ENCODE peak calls at places on chromosomes 5 and 9, in eight cellular contexts. C is SHP77, N is H7, U is adipocyte, Z is epithelial cell of esophagus, A is iPS-NIHi11, L is GM13977, Q is fibroblast of pulmonary artery. W is an unnamed sample.

GRCh38 chr5:17224858-17225436 is 7.5 kb downstream of the BASP1 start:
- DNase-seq in N (no peak), Z (peak), U (peak), A (no peak), C (no peak), L (peak), Q (peak), W (no peak)

GRCh38 chr5:155008669-155009068 is 4.9 kb upstream of the KIF4B start:
- DNase-seq in Z (peak), C (no peak), L (no peak), N (no peak), Q (peak), A (no peak), U (no peak), W (no peak)

GRCh38 chr9:35605336-35606137 is 475 bp downstream of the TESK1 start:
- DNase-seq in Q (peak), U (peak), A (peak), N (peak), C (no peak), L (peak), Z (peak), W (peak)

GRCh38 chr5:167934561-167934971 is 356.9 kb upstream of the WWC1 start:
- DNase-seq in Z (peak), L (no peak), A (no peak), Q (peak), N (no peak), U (no peak), C (no peak), W (no peak)

GRCh38 chr5:81402180-81402930 is 8.4 kb upstream of the ACOT12 start:
- DNase-seq in C (no peak), Q (no peak), N (no peak), U (no peak), Z (no peak), L (no peak), A (no peak), W (no peak)

GRCh38 chr9:127742435-127743088 is 7.5 kb upstream of the TOR2A start:
- DNase-seq in C (peak), A (peak), Z (peak), L (no peak), Q (peak), N (peak), U (no peak), W (no peak)

GRCh38 chr9:86093788-86094555 is 5.4 kb downstream of the GOLM1 start:
- DNase-seq in U (no peak), C (peak), N (no peak), Q (no peak), Z (peak), L (no peak), A (no peak), W (no peak)

GRCh38 chr5:181203093-181203711 is 1.8 kb downstream of the TRIM7 start:
- DNase-seq in C (no peak), Z (peak), U (peak), Q (peak), L (no peak), N (no peak), A (no peak), W (no peak)

GRCh38 chr5:139137703-139138102 is 60.5 kb downstream of the SIL1 start:
- DNase-seq in U (peak), Z (peak), C (peak), N (peak), Q (peak), L (no peak), A (peak), W (no peak)

GRCh38 chr9:104820336-104820735 is 56.4 kb downstream of the NIPSNAP3B start:
- DNase-seq in Z (no peak), N (no peak), C (no peak), A (no peak), U (no peak), Q (no peak), L (no peak), W (no peak)

GRCh38 chr9:104974053-104974983 is 46.4 kb upstream of the ABCA1 start:
- DNase-seq in U (no peak), N (no peak), Z (no peak), Q (no peak), C (no peak), A (no peak), L (no peak), W (no peak)

GRCh38 chr5:53426517-53426839 is 54.0 kb upstream of the FST start:
- DNase-seq in C (no peak), A (no peak), Q (no peak), L (no peak), U (no peak), N (no peak), Z (no peak), W (no peak)

GRCh38 chr5:169707714-169708113 is 70.6 kb downstream of the DOCK2 start:
- DNase-seq in C (no peak), A (no peak), Q (no peak), L (no peak), U (no peak), Z (no peak), N (no peak), W (no peak)

GRCh38 chr5:139650689-139651501 is 2.7 kb downstream of the CXXC5 start:
- DNase-seq in Q (no peak), Z (no peak), L (no peak), U (peak), N (no peak), A (peak), C (peak), W (no peak)

GRCh38 chr9:136464241-136464640 is 18.6 kb downstream of the SEC16A start:
- DNase-seq in L (peak), Q (no peak), A (no peak), N (no peak), C (no peak), U (no peak), Z (no peak), W (no peak)

GRCh38 chr5:148446591-148446990 is 62.8 kb downstream of the FBXO38 start:
- DNase-seq in N (no peak), Q (no peak), L (no peak), Z (no peak), C (no peak), U (no peak), A (no peak), W (no peak)

GRCh38 chr5:149638546-149639241 is 57.4 kb downstream of the ARHGEF37 start:
- DNase-seq in C (no peak), Q (no peak), Z (no peak), A (no peak), U (no peak), N (no peak), L (no peak), W (no peak)

GRCh38 chr5:141598389-141599360 is 20.1 kb downstream of the DIAPH1 start:
- DNase-seq in Q (no peak), A (no peak), Z (no peak), U (peak), L (no peak), N (no peak), C (no peak), W (no peak)

GRCh38 chr9:80175286-80175906 is 603.6 kb downstream of the TLE4 start:
- DNase-seq in C (no peak), U (peak), A (peak), Z (peak), N (no peak), Q (peak), L (no peak), W (no peak)

GRCh38 chr5:83322273-83322924 is 149.1 kb upstream of the VCAN start:
- DNase-seq in L (no peak), A (no peak), N (no peak), U (no peak), Q (no peak), Z (no peak), C (no peak), W (no peak)

GRCh38 chr5:139413963-139414362 is 10.1 kb upstream of the SPATA24 start:
- DNase-seq in L (peak), C (no peak), N (no peak), A (no peak), Z (no peak), Q (no peak), U (no peak), W (no peak)

GRCh38 chr9:127971357-127972315 is 9.2 kb downstream of the EEIG1 start:
- DNase-seq in A (no peak), L (no peak), Q (no peak), U (no peak), Z (no peak), N (peak), C (no peak), W (no peak)

GRCh38 chr9:116232425-116233159 is 79.0 kb downstream of the PAPPA start:
- DNase-seq in L (no peak), C (peak), Z (peak), A (no peak), Q (peak), U (peak), N (no peak), W (no peak)

GRCh38 chr5:111997308-111998159 is 240.5 kb upstream of the NREP start:
- DNase-seq in C (no peak), U (peak), L (no peak), Q (peak), A (no peak), Z (peak), N (no peak), W (no peak)

GRCh38 chr5:157731272-157732129 is at the start of gene THG1L:
- DNase-seq in A (peak), N (peak), Q (peak), Z (peak), U (peak), C (peak), L (peak), W (peak)

GRCh38 chr5:120124961-120125360 is 339.1 kb upstream of the PRR16 start:
- DNase-seq in C (no peak), N (no peak), Z (no peak), U (no peak), L (no peak), Q (peak), A (no peak), W (no peak)

GRCh38 chr9:4375424-4376195 is 75.7 kb upstream of the GLIS3 start:
- DNase-seq in U (peak), N (no peak), A (peak), Z (peak), Q (peak), L (peak), C (peak), W (no peak)

GRCh38 chr9:5884191-5884590 is 6.5 kb upstream of the MLANA start:
- DNase-seq in N (no peak), C (no peak), A (peak), L (no peak), Z (peak), U (no peak), Q (no peak), W (no peak)

GRCh38 chr9:131668439-131669233 is 71.2 kb downstream of the RAPGEF1 start:
- DNase-seq in C (peak), U (peak), Q (peak), A (no peak), Z (no peak), L (peak), N (peak), W (peak)

GRCh38 chr5:135156337-135156714 is 122.3 kb upstream of the PITX1 start:
- DNase-seq in L (no peak), N (no peak), C (no peak), U (no peak), A (no peak), Z (no peak), Q (no peak), W (no peak)

GRCh38 chr5:74040811-74041491 is 415.0 kb downstream of the ARHGEF28 start:
- DNase-seq in A (no peak), C (peak), U (no peak), N (no peak), Q (no peak), Z (peak), L (no peak), W (no peak)

GRCh38 chr9:135562235-135562745 is 734 bp downstream of the PAEP start:
- DNase-seq in Q (no peak), N (no peak), C (no peak), A (no peak), Z (no peak), L (no peak), U (no peak), W (no peak)

GRCh38 chr9:82570226-82570625 is 492.7 kb downstream of the RASEF start:
- DNase-seq in A (no peak), C (no peak), L (no peak), U (no peak), Z (peak), Q (no peak), N (no peak), W (no peak)